ENCODE peak calls at places on chromosome X, in six cellular contexts. L is psoas muscle, A is IMR-90, G is kidney, Z is transverse colon, S is ovary. I is an unnamed sample. For H3K4me1, the result is how much of the 10 kb centered on the place peaks cover.

GRCh38 chrX:46601283-46601682 is 27.7 kb downstream of the CHST7 start:
- DNase-seq in L (no peak), A (peak), G (no peak), Z (no peak), S (no peak), I (no peak)

GRCh38 chrX:150766351-150767044 is 73.3 kb downstream of the MTMR1 start:
- DNase-seq in L (no peak), A (no peak), G (no peak), Z (no peak), S (no peak), I (peak)

GRCh38 chrX:103845165-103845653 is 13.2 kb upstream of the RAB9B start:
- DNase-seq in L (peak), A (peak), G (peak), Z (peak), S (peak), I (peak)

GRCh38 chrX:144566592-144566991 is 680.7 kb upstream of the SPANXN1 start:
- DNase-seq in L (no peak), A (no peak), G (no peak), Z (no peak), S (no peak), I (no peak)

GRCh38 chrX:109943092-109943739 is 59.7 kb upstream of the TMEM164 start:
- DNase-seq in L (no peak), A (no peak), G (no peak), Z (no peak), S (no peak), I (no peak)

GRCh38 chrX:9928083-9928482 is 39.1 kb upstream of the CLDN34 start:
- DNase-seq in L (no peak), A (peak), G (no peak), Z (no peak), S (no peak), I (no peak)

GRCh38 chrX:15505104-15505503 is 4.5 kb downstream of the BMX start:
- DNase-seq in L (no peak), A (no peak), G (no peak), Z (no peak), S (no peak), I (no peak)

GRCh38 chrX:101904996-101905395 is 26.8 kb downstream of the ZMAT1 start:
- DNase-seq in L (no peak), A (no peak), G (no peak), Z (no peak), S (no peak), I (no peak)

GRCh38 chrX:118807151-118808017 is 16.2 kb upstream of the ZCCHC12 start:
- DNase-seq in L (peak), A (peak), G (no peak), Z (peak), S (peak), I (no peak)

GRCh38 chrX:114675365-114675764 is 91.5 kb downstream of the HTR2C start:
- DNase-seq in L (no peak), A (no peak), G (no peak), Z (no peak), S (no peak), I (no peak)

GRCh38 chrX:133444952-133445831 is 29.9 kb upstream of the GPC4 start:
- DNase-seq in L (no peak), A (no peak), G (no peak), Z (peak), S (no peak), I (no peak)

GRCh38 chrX:110853610-110854009 is 58.0 kb upstream of the CHRDL1 start:
- DNase-seq in L (peak), A (no peak), G (no peak), Z (no peak), S (no peak), I (no peak)

GRCh38 chrX:132119821-132120220 is 8.0 kb downstream of the FRMD7 start:
- DNase-seq in L (no peak), A (no peak), G (no peak), Z (no peak), S (no peak), I (no peak)

GRCh38 chrX:34810364-34810763 is 132.2 kb upstream of the FAM47B start:
- DNase-seq in L (no peak), A (peak), G (no peak), Z (no peak), S (no peak), I (no peak)

GRCh38 chrX:27444093-27444908 is 18.8 kb downstream of the PPP4R3C start:
- DNase-seq in L (no peak), A (no peak), G (no peak), Z (no peak), S (no peak), I (no peak)

GRCh38 chrX:47581731-47582647 is at the start of gene TIMP1:
- DNase-seq in L (peak), A (peak), G (peak), Z (peak), S (peak), I (peak)

GRCh38 chrX:1450381-1451161 is 2.1 kb downstream of the ASMTL start:
- DNase-seq in L (no peak), A (no peak), G (peak), Z (no peak), S (peak), I (no peak)

GRCh38 chrX:74349387-74349786 is 45.4 kb downstream of the ZCCHC13 start:
- DNase-seq in L (no peak), A (peak), G (no peak), Z (no peak), S (no peak), I (no peak)

GRCh38 chrX:74351760-74352159 is 47.8 kb downstream of the ZCCHC13 start:
- DNase-seq in L (no peak), A (peak), G (no peak), Z (no peak), S (no peak), I (no peak)

GRCh38 chrX:133970021-133970550 is 15.3 kb downstream of the GPC3 start:
- DNase-seq in L (no peak), A (no peak), G (no peak), Z (no peak), S (no peak), I (no peak)

DNA sequence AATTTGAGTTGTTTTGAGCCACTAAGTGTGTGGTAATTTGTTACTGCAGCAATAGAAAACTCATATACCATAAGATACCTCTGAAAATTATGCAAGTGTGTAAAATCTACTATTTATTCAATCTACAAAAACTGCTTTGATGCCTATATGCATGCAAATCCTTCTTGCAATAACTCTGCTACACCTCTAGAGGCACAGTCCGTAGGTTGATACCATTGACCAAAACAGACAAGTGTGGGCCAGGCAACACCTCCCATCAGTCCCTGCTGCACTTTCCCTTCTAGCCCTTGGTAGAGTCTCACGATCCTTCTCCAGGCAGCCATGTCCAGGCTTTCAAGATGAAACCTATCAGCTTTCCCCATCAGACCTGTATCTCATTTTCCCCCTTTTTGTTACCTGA is 48.8 kb upstream of the FAM9A start:
- DNase-seq in L (no peak), A (no peak), G (no peak), Z (no peak), S (no peak), I (no peak)
- TF ChIP-seq CTCF in L (no peak), A (no peak), G (no peak), Z (no peak), S (no peak), I (no peak)

GRCh38 chrX:40091691-40092421 is 5.9 kb downstream of the BCOR start:
- DNase-seq in L (no peak), A (no peak), G (peak), Z (peak), S (no peak), I (no peak)
- H3K4me1 ChIP-seq in L (under half), A (under half), G (under half), Z (under half), S (under half), I (under half)

GRCh38 chrX:107775000-107775733 is 420 bp downstream of the TSC22D3 start:
- DNase-seq in L (no peak), A (no peak), G (no peak), Z (peak), S (peak), I (no peak)
- H3K27ac ChIP-seq in L (peak), A (no peak), G (no peak), Z (peak), S (peak), I (peak)

DNA sequence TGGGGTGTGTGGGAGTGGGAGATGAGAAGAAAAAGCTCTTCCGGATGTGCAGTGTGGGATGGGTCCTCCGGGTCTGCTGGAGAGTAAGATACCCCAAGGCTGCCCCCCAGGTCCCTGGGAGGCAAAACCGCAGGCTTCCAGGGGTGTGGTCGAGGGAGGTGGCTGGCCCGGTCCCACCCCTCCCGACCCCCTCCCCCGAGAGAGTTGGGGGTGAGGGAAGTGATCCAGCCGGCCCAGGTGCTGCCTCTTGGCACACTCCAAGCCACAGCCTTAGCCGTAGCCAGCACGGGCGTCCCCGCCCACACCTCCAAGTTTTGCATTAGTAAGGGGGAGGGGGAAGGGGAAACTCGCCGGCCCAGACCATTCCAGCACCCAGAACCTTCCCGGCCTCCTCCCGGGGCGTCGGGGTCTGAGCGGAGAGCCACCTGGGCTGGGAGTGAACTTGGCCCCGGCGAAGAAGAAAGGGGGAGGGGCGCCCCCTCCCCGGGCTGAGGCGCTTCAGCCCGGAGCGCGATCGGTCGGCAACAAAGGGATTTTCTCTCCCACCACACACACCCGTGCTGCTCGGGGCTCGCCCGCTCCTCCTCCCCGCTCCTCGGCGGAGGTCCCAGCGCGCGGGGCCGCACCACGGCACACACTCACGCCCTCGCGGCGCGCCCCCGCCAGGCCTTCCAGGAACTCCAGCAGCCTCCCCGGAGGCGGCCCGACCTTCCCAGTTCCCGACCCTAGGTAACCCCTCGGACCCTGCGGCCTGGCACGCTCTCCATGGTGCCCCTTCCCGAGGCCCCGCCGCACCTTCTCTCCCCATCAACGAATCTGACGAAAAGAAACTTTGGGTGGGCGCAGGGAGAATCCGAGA is 14.4 kb downstream of the BCOR start:
- DNase-seq in L (peak), A (no peak), G (peak), Z (no peak), S (peak), I (no peak)
- TF ChIP-seq CTCF in L (peak), A (no peak), G (no peak), Z (no peak), S (no peak), I (no peak)

GRCh38 chrX:38880460-38880859 is 79.2 kb downstream of the MID1IP1 start:
- DNase-seq in L (no peak), A (peak), G (no peak), Z (no peak), S (no peak), I (no peak)
- H3K4me1 ChIP-seq in L (under half), A (under half), G (under half), Z (under half), S (under half), I (under half)

DNA sequence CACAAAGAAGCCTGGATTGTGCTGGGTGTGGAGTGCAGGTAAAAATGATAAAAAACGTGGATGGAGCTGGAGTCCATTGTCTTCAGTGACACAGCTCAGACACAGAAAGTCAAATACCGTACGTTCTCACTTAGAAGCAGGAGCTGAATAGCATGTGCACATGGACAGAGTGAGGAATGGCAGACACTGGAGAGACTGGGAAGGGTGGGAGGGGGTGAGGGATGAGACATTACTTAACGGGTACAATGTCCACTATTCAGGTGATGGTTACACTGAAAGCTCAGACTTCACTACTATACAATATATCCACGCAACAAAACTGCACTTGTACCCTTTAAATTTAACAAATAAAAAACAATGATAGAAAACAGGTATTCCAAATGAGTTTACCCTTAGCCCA is 18.1 kb upstream of the IRAK1 start:
- DNase-seq in L (no peak), A (no peak), G (no peak), Z (no peak), S (no peak), I (no peak)
- H3K27ac ChIP-seq in L (no peak), A (no peak), G (no peak), Z (no peak), S (no peak), I (no peak)

GRCh38 chrX:43682726-43683125 is 26.6 kb downstream of the MAOA start:
- DNase-seq in L (no peak), A (no peak), G (no peak), Z (no peak), S (no peak), I (no peak)
- TF ChIP-seq CTCF in L (no peak), A (no peak), G (no peak), Z (no peak), S (no peak), I (no peak)

GRCh38 chrX:70169281-70169680 is 8.0 kb upstream of the DGAT2L6 start:
- DNase-seq in L (no peak), A (no peak), G (no peak), Z (no peak), S (no peak), I (no peak)
- H3K4me1 ChIP-seq in L (under half), A (under half), G (under half), Z (under half), S (under half), I (under half)

GRCh38 chrX:139199945-139200344 is 330.6 kb upstream of the F9 start:
- DNase-seq in L (no peak), A (no peak), G (no peak), Z (no peak), S (no peak), I (no peak)
- H3K27ac ChIP-seq in L (peak), A (no peak), G (no peak), Z (no peak), S (no peak), I (no peak)

I was measured in right atrium auricular region.